ENCODE peak calls at places on chromosomes 11 and 22, in four cellular contexts. One of them, this sample, is unnamed.

GRCh38 chr22:46067159-46068111 is 82.9 kb upstream of the PPARA start:
- DNase-seq in K562: no peak
- DNase-seq in GM12878: no peak
- DNase-seq in HepG2: no peak
- DNase-seq in this sample: peak; percentile 5

GRCh38 chr11:62221498-62221897 is 13.0 kb downstream of the SCGB2A1 start:
- DNase-seq in GM12878: no peak
- DNase-seq in HepG2: no peak
- DNase-seq in K562: no peak
- DNase-seq in this sample: no peak

GRCh38 chr11:64102005-64102738 is 63.7 kb downstream of the MACROD1 start:
- DNase-seq in GM12878: no peak
- DNase-seq in HepG2: no peak
- DNase-seq in K562: no peak
- DNase-seq in this sample: no peak

GRCh38 chr22:19061471-19062138 is 60.6 kb downstream of the DGCR2 start:
- DNase-seq in HepG2: no peak
- DNase-seq in K562: no peak
- DNase-seq in GM12878: no peak
- DNase-seq in this sample: no peak

GRCh38 chr11:12280199-12280837 is 97.1 kb upstream of the PARVA start:
- DNase-seq in HepG2: no peak
- DNase-seq in K562: no peak
- DNase-seq in GM12878: no peak
- DNase-seq in this sample: no peak

GRCh38 chr22:19997561-19998231 is 18.9 kb downstream of the ARVCF start:
- DNase-seq in GM12878: no peak
- DNase-seq in HepG2: no peak
- DNase-seq in K562: no peak
- DNase-seq in this sample: no peak

GRCh38 chr11:19512621-19513020 is 200.0 kb upstream of the NAV2 start:
- DNase-seq in K562: no peak
- DNase-seq in HepG2: no peak
- DNase-seq in GM12878: no peak
- DNase-seq in this sample: no peak

GRCh38 chr22:40817737-40818136 is 1.4 kb downstream of the SLC25A17 start:
- DNase-seq in HepG2: no peak
- DNase-seq in GM12878: peak; percentile 25
- DNase-seq in K562: peak; percentile 33
- DNase-seq in this sample: no peak

GRCh38 chr22:24181088-24181995 is at the start of gene SUSD2:
- DNase-seq in HepG2: peak; percentile 76
- DNase-seq in GM12878: no peak
- DNase-seq in K562: peak; percentile 34
- DNase-seq in this sample: peak; percentile 44

GRCh38 chr22:27919943-27920755 is 1.1 kb upstream of the PITPNB start:
- DNase-seq in K562: peak; percentile 37
- DNase-seq in HepG2: peak; percentile 55
- DNase-seq in GM12878: no peak
- DNase-seq in this sample: no peak

GRCh38 chr22:25353516-25354445 is 134.3 kb downstream of the CRYBB2 start:
- DNase-seq in GM12878: no peak
- DNase-seq in HepG2: no peak
- DNase-seq in K562: no peak
- DNase-seq in this sample: no peak

GRCh38 chr22:35023692-35024363 is 42.1 kb upstream of the ISX start:
- DNase-seq in K562: peak; percentile 74
- DNase-seq in GM12878: no peak
- DNase-seq in HepG2: no peak
- DNase-seq in this sample: peak; percentile 95

GRCh38 chr11:3225159-3225758 is 6.6 kb upstream of the MRGPRG start:
- DNase-seq in GM12878: no peak
- DNase-seq in K562: no peak
- DNase-seq in HepG2: no peak
- DNase-seq in this sample: no peak

GRCh38 chr11:114847599-114847998 is 169.3 kb downstream of the NXPE2 start:
- DNase-seq in HepG2: no peak
- DNase-seq in K562: no peak
- DNase-seq in GM12878: no peak
- DNase-seq in this sample: no peak

GRCh38 chr11:87359401-87359800 is 321.7 kb downstream of the TMEM135 start:
- DNase-seq in K562: no peak
- DNase-seq in GM12878: no peak
- DNase-seq in HepG2: no peak
- DNase-seq in this sample: no peak

GRCh38 chr22:23302171-23303002 is 122.1 kb downstream of the BCR start:
- DNase-seq in GM12878: no peak
- DNase-seq in HepG2: no peak
- DNase-seq in K562: peak; percentile 44
- DNase-seq in this sample: no peak

GRCh38 chr11:12755510-12755909 is 81.3 kb downstream of the TEAD1 start:
- DNase-seq in GM12878: no peak
- DNase-seq in K562: no peak
- DNase-seq in HepG2: no peak
- DNase-seq in this sample: no peak

GRCh38 chr11:124315052-124315451 is 1.3 kb upstream of the OR8D1 start:
- DNase-seq in K562: peak; percentile 14
- DNase-seq in GM12878: no peak
- DNase-seq in HepG2: no peak
- DNase-seq in this sample: no peak

GRCh38 chr11:123313261-123313660 is 116.8 kb upstream of the GRAMD1B start:
- DNase-seq in K562: no peak
- DNase-seq in HepG2: no peak
- DNase-seq in GM12878: no peak
- DNase-seq in this sample: no peak

GRCh38 chr22:20751185-20751851 is 22.6 kb upstream of the SERPIND1 start:
- DNase-seq in HepG2: no peak
- DNase-seq in K562: peak; percentile 51
- DNase-seq in GM12878: no peak
- DNase-seq in this sample: peak; percentile 70

GRCh38 chr22:35961480-35961902 is 67.1 kb downstream of the RBFOX2 start:
- DNase-seq in K562: no peak
- DNase-seq in HepG2: no peak
- DNase-seq in GM12878: no peak
- DNase-seq in this sample: peak; percentile 60

GRCh38 chr11:71437399-71437798 is 10.8 kb downstream of the DHCR7 start:
- DNase-seq in HepG2: no peak
- DNase-seq in K562: no peak
- DNase-seq in GM12878: no peak
- DNase-seq in this sample: no peak

GRCh38 chr22:18154821-18155390 is 4.9 kb downstream of the USP18 start:
- DNase-seq in GM12878: no peak
- DNase-seq in HepG2: no peak
- DNase-seq in K562: no peak
- DNase-seq in this sample: no peak

DNA sequence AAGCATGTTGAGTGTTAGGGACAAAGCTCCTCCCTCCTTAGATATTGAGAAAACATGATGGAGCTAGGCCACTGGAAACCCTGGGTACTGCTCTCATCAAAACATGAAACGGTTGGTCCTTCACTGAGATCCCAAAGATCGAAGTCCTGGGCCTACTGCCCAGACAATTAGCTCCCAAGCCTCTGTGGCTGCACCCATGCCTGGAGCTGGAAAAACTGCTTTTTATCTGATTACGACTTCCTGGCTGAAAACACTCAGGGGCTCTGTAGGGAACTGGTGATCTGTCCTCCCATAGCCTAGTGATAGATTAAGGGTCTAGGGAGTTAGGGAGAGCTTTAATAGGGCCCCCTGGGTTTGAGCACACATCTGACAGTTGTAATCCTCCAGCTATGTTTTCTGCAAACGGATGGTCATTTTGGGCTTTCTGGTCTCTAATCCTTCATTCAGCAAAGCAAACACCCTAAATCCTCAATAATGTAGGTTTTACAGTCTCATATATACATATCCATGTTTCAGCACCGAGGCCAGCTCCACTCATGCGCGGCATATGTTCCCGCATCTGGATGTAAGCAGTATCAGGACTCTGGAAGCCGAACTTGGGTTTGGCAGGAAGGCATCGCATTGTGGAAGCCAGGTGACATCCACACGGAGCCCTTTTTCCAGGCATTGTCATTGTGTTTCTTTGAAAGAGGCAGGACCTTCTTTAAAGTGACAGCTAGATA is 6.2 kb upstream of the B3GAT1 start:
- DNase-seq in K562: peak; percentile 45
- DNase-seq in HepG2: no peak
- DNase-seq in GM12878: no peak
- DNase-seq in this sample: peak; percentile 13
- TF ChIP-seq CREB1 in K562: no peak
- TF ChIP-seq CREB1 in HepG2: no peak
- TF ChIP-seq CREB1 in GM12878: no peak
- TF ChIP-seq CREB1 in this sample: no peak

GRCh38 chr11:66880484-66881211 is 23.8 kb downstream of the LRFN4 start:
- DNase-seq in K562: no peak
- DNase-seq in GM12878: no peak
- DNase-seq in HepG2: no peak
- DNase-seq in this sample: no peak
- TF ChIP-seq ETV6 in K562: no peak
- TF ChIP-seq ETV6 in GM12878: no peak
- TF ChIP-seq ETV6 in HepG2: no peak
- TF ChIP-seq ETV6 in this sample: no peak

GRCh38 chr22:30425616-30426394 is at the start of gene MTFP1:
- DNase-seq in K562: peak; percentile 74
- DNase-seq in GM12878: no peak
- DNase-seq in HepG2: peak; percentile 66
- DNase-seq in this sample: peak; percentile 83

GRCh38 chr22:30425327-30425615 is 297 bp upstream of the MTFP1 start:
- DNase-seq in GM12878: no peak
- DNase-seq in K562: no peak
- DNase-seq in HepG2: no peak
- DNase-seq in this sample: no peak

GRCh38 chr22:30424471-30425326 is 869 bp upstream of the MTFP1 start:
- DNase-seq in GM12878: no peak
- DNase-seq in HepG2: no peak
- DNase-seq in K562: peak; percentile 46
- DNase-seq in this sample: no peak

GRCh38 chr22:30427871-30428270 is 2.3 kb downstream of the MTFP1 start:
- DNase-seq in GM12878: no peak
- DNase-seq in K562: no peak
- DNase-seq in HepG2: no peak
- DNase-seq in this sample: no peak

DNA sequence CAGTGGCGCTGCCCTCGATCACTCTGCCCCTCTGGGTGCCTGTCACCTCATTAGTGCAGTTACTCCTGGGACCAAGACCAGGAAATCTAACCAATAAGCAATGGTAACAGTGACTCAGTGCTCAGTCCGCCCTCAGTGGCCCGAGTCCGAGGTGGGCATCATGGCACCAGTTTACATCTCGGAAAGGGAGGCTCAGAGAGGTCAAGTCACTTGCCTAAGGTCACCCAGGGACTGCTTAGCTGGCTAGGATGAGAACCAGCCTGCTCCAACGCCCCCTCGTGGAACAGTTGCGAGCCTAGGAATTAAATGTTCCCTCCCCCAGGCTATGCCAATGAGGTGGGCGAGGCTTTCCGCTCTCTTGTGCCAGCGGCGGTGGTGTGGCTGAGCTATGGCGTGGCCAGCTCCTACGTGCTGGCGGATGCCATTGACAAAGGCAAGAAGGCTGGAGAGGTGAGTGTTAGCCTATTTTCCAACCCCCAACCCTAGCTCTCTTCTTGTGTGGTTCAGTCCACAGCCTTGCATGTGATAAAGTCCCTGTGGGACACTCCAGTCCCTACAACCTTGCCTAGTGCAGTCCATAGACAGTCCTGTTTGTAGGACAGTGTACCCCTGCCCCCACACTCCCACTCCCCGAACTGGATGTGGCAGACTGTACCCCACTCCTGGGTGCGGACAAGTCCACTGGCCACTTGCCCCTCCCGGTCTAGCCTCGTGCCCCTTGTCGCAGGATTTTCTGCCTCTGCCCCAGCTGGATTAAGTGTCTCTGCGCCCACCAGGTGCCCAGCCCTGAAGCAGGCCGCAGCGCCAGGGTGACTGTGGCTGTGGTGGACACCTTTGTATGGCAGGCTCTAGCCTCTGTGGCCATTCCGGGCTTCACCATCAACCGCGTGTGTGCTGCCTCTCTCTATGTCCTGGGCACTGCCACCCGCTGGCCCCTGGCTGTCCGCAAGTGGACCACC is 1.1 kb downstream of the MTFP1 start:
- DNase-seq in HepG2: peak; percentile 70
- DNase-seq in GM12878: peak; percentile 64
- DNase-seq in K562: peak; percentile 79
- DNase-seq in this sample: peak; percentile 88
- TF ChIP-seq CREB1 in HepG2: no peak
- TF ChIP-seq CREB1 in GM12878: no peak
- TF ChIP-seq CREB1 in K562: no peak
- TF ChIP-seq CREB1 in this sample: no peak

GRCh38 chr11:76314741-76315090 is 66.2 kb downstream of the THAP12 start:
- DNase-seq in K562: no peak
- DNase-seq in HepG2: no peak
- DNase-seq in GM12878: no peak
- DNase-seq in this sample: no peak

GRCh38 chr11:76315182-76315853 is 65.6 kb downstream of the THAP12 start:
- DNase-seq in GM12878: no peak
- DNase-seq in HepG2: no peak
- DNase-seq in K562: no peak
- DNase-seq in this sample: no peak

GRCh38 chr11:76316726-76317125 is 64.2 kb downstream of the THAP12 start:
- DNase-seq in HepG2: no peak
- DNase-seq in GM12878: no peak
- DNase-seq in K562: no peak
- DNase-seq in this sample: no peak

GRCh38 chr11:76313271-76313670 is 67.7 kb downstream of the THAP12 start:
- DNase-seq in K562: no peak
- DNase-seq in GM12878: no peak
- DNase-seq in HepG2: no peak
- DNase-seq in this sample: no peak

DNA sequence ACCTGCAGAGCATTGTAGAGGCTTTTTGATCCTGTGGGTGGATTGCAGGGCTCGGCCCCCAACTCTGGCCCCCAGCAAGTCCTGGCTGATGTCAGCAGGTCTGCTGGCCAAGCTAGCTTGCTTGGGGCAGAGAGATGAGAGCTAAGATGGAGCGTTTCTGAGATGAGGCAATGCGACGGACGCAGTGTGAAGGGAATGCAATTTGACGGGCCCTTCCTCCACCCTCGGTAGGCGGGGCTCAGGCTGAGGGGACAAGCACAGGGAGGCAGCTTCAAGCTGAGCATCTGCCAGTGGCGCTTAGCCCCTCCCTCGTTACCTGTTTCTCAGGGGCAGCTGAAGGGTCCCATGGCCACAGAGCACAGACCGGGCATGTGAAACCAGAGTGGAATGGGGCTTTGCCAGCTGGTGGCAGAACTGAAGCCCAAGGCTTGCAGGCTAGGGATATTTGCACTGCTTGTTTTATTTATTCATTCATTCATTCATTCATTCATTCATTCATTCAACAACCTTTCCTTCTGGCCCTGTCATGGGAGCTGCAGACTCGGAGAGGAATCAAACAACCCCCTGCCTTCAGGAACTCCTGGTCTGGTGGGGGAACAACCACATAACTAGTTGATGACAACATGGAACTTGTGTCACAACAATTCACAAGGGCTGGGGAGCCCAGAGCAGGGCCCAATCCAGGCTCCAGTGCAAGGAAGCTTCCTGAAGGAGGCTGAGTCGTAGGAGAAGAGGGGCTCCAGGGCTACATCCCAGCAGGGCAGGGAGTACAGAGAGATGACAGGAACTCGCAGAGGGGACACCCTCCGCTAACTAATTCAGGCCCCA is 66.8 kb downstream of the THAP12 start:
- DNase-seq in GM12878: no peak
- DNase-seq in HepG2: no peak
- DNase-seq in K562: no peak
- DNase-seq in this sample: peak; percentile 64
- TF ChIP-seq ETV6 in GM12878: no peak
- TF ChIP-seq ETV6 in HepG2: no peak
- TF ChIP-seq ETV6 in K562: no peak
- TF ChIP-seq ETV6 in this sample: no peak